ENCODE peak calls at places on chromosomes 5 and 9, in five cellular contexts. G is MCF 10A, I is substantia nigra, D is cardiac muscle cell, R is T-helper 1 cell. H is an unnamed sample.

GRCh38 chr9:114382951-114383865 is 4.6 kb downstream of the AKNA start:
- DNase-seq in R (peak; percentile 65), D (peak; percentile 67), G (no peak), I (no peak), H (no peak)

GRCh38 chr9:28801144-28801799 is 1228.0 kb upstream of the C9orf72 start:
- DNase-seq in R (no peak), I (no peak), G (peak; percentile 20), D (no peak), H (peak; percentile 70)

GRCh38 chr9:121499177-121499426 is 542 bp downstream of the GGTA1 start:
- DNase-seq in I (no peak), R (no peak), D (no peak), G (no peak), H (no peak)

GRCh38 chr5:53130206-53130605 is 20.6 kb upstream of the MOCS2 start:
- DNase-seq in R (no peak), I (no peak), G (no peak), D (no peak), H (no peak)

GRCh38 chr5:57166250-57166649 is 7.6 kb upstream of the GPBP1 start:
- DNase-seq in D (no peak), R (no peak), G (no peak), I (no peak), H (no peak)

GRCh38 chr9:80615964-80616363 is 1044.2 kb downstream of the TLE4 start:
- DNase-seq in R (no peak), D (no peak), G (no peak), I (no peak), H (no peak)

GRCh38 chr9:89676281-89676680 is 71.5 kb downstream of the GADD45G start:
- DNase-seq in I (no peak), G (no peak), R (no peak), D (no peak), H (no peak)

GRCh38 chr9:33161011-33161588 is 6.0 kb downstream of the B4GALT1 start:
- DNase-seq in R (peak; percentile 35), G (peak; percentile 96), D (no peak), I (no peak), H (peak; percentile 93)

GRCh38 chr9:23615569-23615968 is 210.5 kb downstream of the ELAVL2 start:
- DNase-seq in I (no peak), R (no peak), G (no peak), D (no peak), H (no peak)

GRCh38 chr5:18069790-18070189 is 435.5 kb downstream of the TAF11L14 start:
- DNase-seq in G (no peak), D (no peak), R (no peak), I (no peak), H (no peak)

GRCh38 chr5:102554728-102555127 is 55.9 kb upstream of the SLCO6A1 start:
- DNase-seq in I (no peak), R (no peak), D (peak; percentile 13), G (peak; percentile 33), H (peak; percentile 56)

GRCh38 chr5:103232393-103232999 is 26.1 kb upstream of the MACIR start:
- DNase-seq in D (peak; percentile 51), G (peak; percentile 50), I (no peak), R (no peak), H (peak; percentile 77)

GRCh38 chr9:16869961-16870605 is 387 bp downstream of the BNC2 start:
- DNase-seq in G (no peak), I (no peak), R (no peak), D (peak; percentile 26), H (peak; percentile 23)

GRCh38 chr5:53359906-53360305 is 120.5 kb upstream of the FST start:
- DNase-seq in I (no peak), R (no peak), G (no peak), D (no peak), H (peak; percentile 79)

GRCh38 chr9:108282872-108283271 is 572.9 kb downstream of the ACTL7B start:
- DNase-seq in I (no peak), R (no peak), D (no peak), G (peak; percentile 22), H (peak; percentile 13)

GRCh38 chr9:127770905-127771569 is 7.4 kb downstream of the SH2D3C start:
- DNase-seq in R (peak; percentile 89), D (peak; percentile 99), G (peak; percentile 96), I (peak; percentile 63), H (peak; percentile 92)

GRCh38 chr9:121651295-121652036 is at the start of gene DAB2IP:
- DNase-seq in I (peak; percentile 22), R (no peak), G (peak; percentile 39), D (peak; percentile 89), H (peak; percentile 52)

GRCh38 chr5:2685651-2686050 is 65.8 kb downstream of the IRX2 start:
- DNase-seq in R (no peak), G (peak; percentile 96), D (no peak), I (no peak), H (peak; percentile 92)

GRCh38 chr9:137064027-137064879 is 6.1 kb downstream of the SAPCD2 start:
- DNase-seq in G (peak; percentile 68), I (no peak), R (no peak), D (peak; percentile 67), H (peak; percentile 46)

GRCh38 chr9:33860200-33860871 is 43.4 kb downstream of the UBE2R2 start:
- DNase-seq in G (no peak), I (no peak), D (no peak), R (no peak), H (no peak)

GRCh38 chr5:140084466-140084865 is 29.4 kb upstream of the PURA start:
- DNase-seq in I (no peak), G (no peak), R (no peak), D (no peak), H (no peak)

GRCh38 chr9:134026981-134027380 is 1.7 kb downstream of the BRD3OS start:
- DNase-seq in I (no peak), D (no peak), R (no peak), G (no peak), H (no peak)

GRCh38 chr9:91207481-91207888 is 154.2 kb downstream of the AUH start:
- DNase-seq in I (no peak), D (no peak), R (no peak), G (no peak), H (peak; percentile 19)

GRCh38 chr5:53034832-53035231 is 45.7 kb downstream of the ITGA2 start:
- DNase-seq in D (no peak), I (no peak), G (no peak), R (no peak), H (no peak)

GRCh38 chr5:95864944-95865504 is 42.5 kb upstream of the GLRX start:
- DNase-seq in I (no peak), G (peak; percentile 52), D (no peak), R (no peak), H (peak; percentile 40)

GRCh38 chr5:145237843-145238242 is 597.3 kb downstream of the PRELID2 start:
- DNase-seq in G (peak; percentile 90), D (peak; percentile 86), R (no peak), I (no peak), H (peak; percentile 75)

GRCh38 chr5:40678021-40678939 is 1.4 kb upstream of the PTGER4 start:
- DNase-seq in G (peak; percentile 39), R (no peak), I (no peak), D (no peak), H (peak; percentile 58)

GRCh38 chr5:1890296-1890695 is 7.6 kb upstream of the IRX4 start:
- DNase-seq in G (no peak), R (no peak), I (no peak), D (no peak), H (no peak)

GRCh38 chr9:32603914-32604852 is 31.2 kb upstream of the NDUFB6 start:
- DNase-seq in D (no peak), I (no peak), R (no peak), G (peak; percentile 93), H (peak; percentile 91)

GRCh38 chr9:98851730-98852462 is 44.4 kb downstream of the GALNT12 start:
- DNase-seq in G (no peak), R (no peak), D (no peak), I (no peak), H (peak; percentile 23)

GRCh38 chr9:111759762-111760639 is 34.7 kb downstream of the SHOC1 start:
- DNase-seq in G (peak; percentile 85), I (no peak), R (peak; percentile 18), D (peak; percentile 62), H (peak; percentile 79)

GRCh38 chr9:127703289-127703946 is 3.4 kb upstream of the CFAP157 start:
- DNase-seq in I (no peak), G (no peak), D (no peak), R (no peak), H (no peak)

GRCh38 chr9:133839822-133840329 is 101.7 kb upstream of the SARDH start:
- DNase-seq in G (peak; percentile 3), I (no peak), D (no peak), R (no peak), H (no peak)

GRCh38 chr9:26264709-26265601 is 586.7 kb upstream of the TUSC1 start:
- DNase-seq in D (no peak), I (no peak), G (peak; percentile 18), R (no peak), H (peak; percentile 93)

GRCh38 chr9:27528278-27528885 is 1.2 kb downstream of the MOB3B start:
- DNase-seq in D (peak; percentile 79), I (peak; percentile 38), G (peak; percentile 81), R (peak; percentile 21), H (no peak)

GRCh38 chr5:151451626-151452520 is 4.5 kb downstream of the SLC36A1 start:
- DNase-seq in G (peak; percentile 41), I (no peak), D (no peak), R (no peak), H (peak; percentile 75)

GRCh38 chr9:37700131-37700530 is 49.4 kb downstream of the FRMPD1 start:
- DNase-seq in I (no peak), D (no peak), R (no peak), G (no peak), H (no peak)

GRCh38 chr5:160097981-160098380 is 21.3 kb downstream of the PWWP2A start:
- DNase-seq in G (peak; percentile 37), D (no peak), I (no peak), R (no peak), H (no peak)

H was measured in PC-3.